ENCODE peak calls at places on chromosomes 13 and 19, in five cellular contexts. One of them, this sample, is unnamed.

GRCh38 chr13:98690348-98691041 is 62.0 kb downstream of the SLC15A1 start:
- DNase-seq in NCI-H460: no peak
- DNase-seq in A172: no peak
- DNase-seq in stimulated activated CD4-positive, alpha-beta T cell treated with anti-CD3 and anti-CD28 coated beads, TNF-alpha, amount 100 ng/mL, for 1 hour: no peak
- DNase-seq in ascending aorta: no peak
- DNase-seq in this sample: no peak

GRCh38 chr19:51688665-51689571 is 4.2 kb upstream of the SPACA6 start:
- DNase-seq in NCI-H460: peak
- DNase-seq in stimulated activated CD4-positive, alpha-beta T cell treated with anti-CD3 and anti-CD28 coated beads, TNF-alpha, amount 100 ng/mL, for 1 hour: no peak
- DNase-seq in ascending aorta: peak
- DNase-seq in A172: peak
- DNase-seq in this sample: peak

GRCh38 chr19:44308011-44308410 is 3.2 kb upstream of the ZNF235 start:
- DNase-seq in NCI-H460: no peak
- DNase-seq in A172: no peak
- DNase-seq in ascending aorta: no peak
- DNase-seq in stimulated activated CD4-positive, alpha-beta T cell treated with anti-CD3 and anti-CD28 coated beads, TNF-alpha, amount 100 ng/mL, for 1 hour: no peak
- DNase-seq in this sample: no peak

GRCh38 chr13:59823495-59823894 is 340.2 kb downstream of the DIAPH3 start:
- DNase-seq in ascending aorta: no peak
- DNase-seq in stimulated activated CD4-positive, alpha-beta T cell treated with anti-CD3 and anti-CD28 coated beads, TNF-alpha, amount 100 ng/mL, for 1 hour: no peak
- DNase-seq in NCI-H460: no peak
- DNase-seq in A172: peak
- DNase-seq in this sample: no peak

GRCh38 chr19:19539738-19540703 is 2.0 kb downstream of the CILP2 start:
- DNase-seq in A172: no peak
- DNase-seq in NCI-H460: no peak
- DNase-seq in stimulated activated CD4-positive, alpha-beta T cell treated with anti-CD3 and anti-CD28 coated beads, TNF-alpha, amount 100 ng/mL, for 1 hour: no peak
- DNase-seq in ascending aorta: no peak
- DNase-seq in this sample: peak

GRCh38 chr13:33230178-33230881 is 55.2 kb downstream of the STARD13 start:
- DNase-seq in A172: no peak
- DNase-seq in stimulated activated CD4-positive, alpha-beta T cell treated with anti-CD3 and anti-CD28 coated beads, TNF-alpha, amount 100 ng/mL, for 1 hour: no peak
- DNase-seq in NCI-H460: no peak
- DNase-seq in ascending aorta: no peak
- DNase-seq in this sample: no peak

GRCh38 chr19:18292810-18293641 is 11.6 kb upstream of the JUND start:
- DNase-seq in stimulated activated CD4-positive, alpha-beta T cell treated with anti-CD3 and anti-CD28 coated beads, TNF-alpha, amount 100 ng/mL, for 1 hour: no peak
- DNase-seq in ascending aorta: peak
- DNase-seq in NCI-H460: peak
- DNase-seq in A172: peak
- DNase-seq in this sample: peak

GRCh38 chr19:36125557-36125956 is 10.3 kb downstream of the TBCB start:
- DNase-seq in NCI-H460: no peak
- DNase-seq in ascending aorta: no peak
- DNase-seq in stimulated activated CD4-positive, alpha-beta T cell treated with anti-CD3 and anti-CD28 coated beads, TNF-alpha, amount 100 ng/mL, for 1 hour: no peak
- DNase-seq in A172: no peak
- DNase-seq in this sample: no peak

GRCh38 chr19:8233370-8233769 is 24.2 kb downstream of the CERS4 start:
- DNase-seq in ascending aorta: no peak
- DNase-seq in A172: peak
- DNase-seq in NCI-H460: no peak
- DNase-seq in stimulated activated CD4-positive, alpha-beta T cell treated with anti-CD3 and anti-CD28 coated beads, TNF-alpha, amount 100 ng/mL, for 1 hour: no peak
- DNase-seq in this sample: no peak

GRCh38 chr19:5672708-5673459 is 7.4 kb downstream of the MICOS13 start:
- DNase-seq in ascending aorta: no peak
- DNase-seq in stimulated activated CD4-positive, alpha-beta T cell treated with anti-CD3 and anti-CD28 coated beads, TNF-alpha, amount 100 ng/mL, for 1 hour: no peak
- DNase-seq in NCI-H460: no peak
- DNase-seq in A172: no peak
- DNase-seq in this sample: no peak

This sample was measured in ecto neural progenitor cell.